ENCODE peak calls at places on chromosome 9, in nine cellular contexts. V is Caco-2, M is left ventricle myocardium inferior, Q is BJ, L is right lobe of liver, C is cardiac muscle cell, O is endodermal cell, F is psoas muscle, T is kidney. G is an unnamed sample.

GRCh38 chr9:131432050-131432449 is 38.2 kb downstream of the PRRC2B start:
- DNase-seq in O (no peak), F (no peak), T (no peak), L (no peak), Q (no peak), C (no peak), M (no peak), V (no peak), G (no peak)

GRCh38 chr9:125744616-125745387 is 2.4 kb upstream of the PBX3 start:
- DNase-seq in T (no peak), L (no peak), Q (peak; percentile 74), C (no peak), V (no peak), M (no peak), O (no peak), F (no peak), G (no peak)

GRCh38 chr9:103757062-103757461 is 337.0 kb upstream of the SMC2 start:
- DNase-seq in M (no peak), Q (no peak), L (no peak), O (peak; percentile 54), T (no peak), F (no peak), V (no peak), C (no peak), G (no peak)

GRCh38 chr9:15329539-15330109 is 22.6 kb upstream of the TTC39B start:
- DNase-seq in Q (no peak), F (no peak), O (no peak), V (peak; percentile 29), M (no peak), L (no peak), C (no peak), T (no peak), G (no peak)

GRCh38 chr9:76159288-76159926 is 234.8 kb downstream of the RFK start:
- DNase-seq in Q (no peak), M (no peak), O (no peak), F (no peak), C (no peak), L (no peak), V (no peak), T (no peak), G (no peak)

GRCh38 chr9:134770972-134771971 is 109.3 kb upstream of the FCN2 start:
- DNase-seq in T (no peak), O (no peak), V (no peak), M (peak; percentile 48), F (no peak), L (no peak), Q (no peak), C (no peak), G (no peak)

GRCh38 chr9:20041717-20042116 is 252.9 kb upstream of the SLC24A2 start:
- DNase-seq in Q (no peak), O (no peak), C (peak; percentile 11), L (no peak), V (no peak), M (no peak), F (no peak), T (no peak), G (no peak)

GRCh38 chr9:113511856-113512761 is 48.6 kb downstream of the RGS3 start:
- DNase-seq in C (no peak), T (no peak), Q (no peak), F (no peak), M (no peak), V (no peak), O (no peak), L (no peak), G (no peak)

GRCh38 chr9:80797841-80798688 is 891.3 kb downstream of the TLE1 start:
- DNase-seq in F (no peak), O (no peak), M (peak; percentile 31), C (no peak), V (no peak), T (no peak), L (no peak), Q (peak; percentile 5), G (no peak)

GRCh38 chr9:98365227-98365669 is 109.8 kb upstream of the TBC1D2 start:
- DNase-seq in M (no peak), C (no peak), L (no peak), T (no peak), F (no peak), V (peak; percentile 27), Q (no peak), O (peak; percentile 77), G (no peak)

GRCh38 chr9:132069046-132069898 is 10.4 kb downstream of the MED27 start:
- DNase-seq in L (no peak), F (no peak), O (no peak), V (no peak), Q (peak; percentile 35), C (no peak), T (no peak), M (no peak), G (no peak)

GRCh38 chr9:91589101-91589553 is 165.5 kb upstream of the NFIL3 start:
- DNase-seq in F (no peak), Q (no peak), M (peak; percentile 35), C (no peak), L (no peak), O (no peak), V (no peak), T (no peak), G (no peak)

GRCh38 chr9:129362287-129363098 is 184.4 kb upstream of the IER5L start:
- DNase-seq in C (no peak), M (no peak), T (peak; percentile 83), Q (no peak), V (peak; percentile 72), O (no peak), F (no peak), L (peak; percentile 44), G (no peak)

GRCh38 chr9:121645003-121645402 is 6.4 kb upstream of the DAB2IP start:
- DNase-seq in V (no peak), Q (no peak), M (no peak), O (no peak), T (no peak), L (no peak), C (no peak), F (no peak), G (no peak)

GRCh38 chr9:69253057-69253456 is 72.0 kb upstream of the ENTREP1 start:
- DNase-seq in V (no peak), T (no peak), F (no peak), Q (peak; percentile 9), M (no peak), O (no peak), C (no peak), L (no peak), G (no peak)

GRCh38 chr9:69248005-69248404 is 73.9 kb downstream of the TJP2 start:
- DNase-seq in M (no peak), C (no peak), L (no peak), T (no peak), F (no peak), O (no peak), Q (no peak), V (no peak), G (no peak)

GRCh38 chr9:69252436-69252835 is 72.6 kb upstream of the ENTREP1 start:
- DNase-seq in L (no peak), F (no peak), T (no peak), V (no peak), C (no peak), Q (no peak), M (no peak), O (no peak), G (no peak)

GRCh38 chr9:69249337-69249736 is 75.3 kb downstream of the TJP2 start:
- DNase-seq in M (no peak), V (no peak), C (no peak), L (no peak), O (no peak), Q (no peak), T (no peak), F (peak; percentile 12), G (no peak)

GRCh38 chr9:69250681-69251080 is 74.3 kb upstream of the ENTREP1 start:
- DNase-seq in O (no peak), V (no peak), C (no peak), M (no peak), Q (no peak), F (no peak), T (no peak), L (no peak), G (no peak)
- H3K36me3 ChIP-seq in O (peaks cover 20% of the 10 kb centered on the region), V (no peaks in the 10 kb centered on the region), C (peaks cover 69% of the 10 kb centered on the region), M (peaks cover 88% of the 10 kb centered on the region), Q (peaks cover 9% of the 10 kb centered on the region), F (no peaks in the 10 kb centered on the region), T (peaks cover 37% of the 10 kb centered on the region), L (peaks cover 9% of the 10 kb centered on the region), G (no peaks in the 10 kb centered on the region)

GRCh38 chr9:763692-764091 is 77.8 kb upstream of the DMRT1 start:
- DNase-seq in O (no peak), V (no peak), M (no peak), C (no peak), Q (no peak), L (no peak), F (no peak), T (no peak), G (no peak)

GRCh38 chr9:762217-762616 is 79.3 kb upstream of the DMRT1 start:
- DNase-seq in M (no peak), C (no peak), V (no peak), T (no peak), Q (no peak), O (no peak), F (no peak), L (no peak), G (no peak)

GRCh38 chr9:764986-765385 is 76.5 kb upstream of the DMRT1 start:
- DNase-seq in O (peak; percentile 44), M (no peak), C (no peak), F (no peak), L (no peak), T (no peak), V (no peak), Q (no peak), G (no peak)

GRCh38 chr9:761793-762190 is 79.7 kb upstream of the DMRT1 start:
- DNase-seq in T (no peak), L (no peak), C (no peak), F (no peak), O (no peak), V (no peak), Q (no peak), M (no peak), G (no peak)

DNA sequence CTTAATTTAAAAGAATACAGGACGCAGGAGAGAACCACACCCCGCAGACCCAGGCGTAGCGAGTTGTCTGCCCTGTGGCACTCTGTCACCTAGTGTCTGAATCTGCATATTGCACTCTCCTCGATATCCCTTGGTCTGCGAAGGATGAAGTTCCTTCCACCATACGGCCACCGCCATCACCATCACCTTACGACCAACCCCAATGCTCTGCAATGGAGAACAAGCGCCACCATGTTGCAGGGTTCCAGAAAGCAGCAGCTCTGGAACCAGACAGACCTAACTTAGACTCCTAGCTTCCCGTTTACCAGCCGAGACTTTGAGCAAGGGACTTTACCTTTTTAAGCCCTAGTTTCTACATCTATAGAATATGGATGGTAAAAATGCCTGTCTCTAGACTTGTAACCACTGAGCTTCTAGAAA is 77.4 kb upstream of the DMRT1 start:
- DNase-seq in Q (no peak), F (peak; percentile 41), C (peak; percentile 69), M (peak; percentile 57), T (no peak), L (no peak), V (peak; percentile 79), O (peak; percentile 92), G (peak; percentile 85)
- TF ChIP-seq CTCF in Q (peak; percentile 85), F (peak; percentile 97), C (peak; percentile 67), M (peak; percentile 98), T (peak; percentile 85), L (peak; percentile 89), V (peak; percentile 61), O (peak; percentile 91), G (peak; percentile 73)

GRCh38 chr9:89445135-89445797 is 52.6 kb downstream of the SEMA4D start:
- DNase-seq in V (no peak), F (no peak), O (no peak), Q (no peak), M (no peak), T (peak; percentile 16), L (peak; percentile 18), C (no peak), G (no peak)
- H3K4me3 ChIP-seq in V (no peak overlapping the region), F (no peak overlapping the region), O (no peak overlapping the region), Q (no peak overlapping the region), M (no peak overlapping the region), T (no peak overlapping the region), L (no peak overlapping the region), C (no peak overlapping the region), G (no peak overlapping the region)

GRCh38 chr9:108780949-108781734 is 74.6 kb downstream of the ACTL7B start:
- DNase-seq in C (no peak), M (no peak), L (no peak), Q (no peak), O (no peak), V (no peak), T (no peak), F (no peak), G (no peak)
- H3K36me3 ChIP-seq in C (no peaks in the 10 kb centered on the region), M (no peaks in the 10 kb centered on the region), L (no peaks in the 10 kb centered on the region), Q (no peaks in the 10 kb centered on the region), O (no peaks in the 10 kb centered on the region), V (no peaks in the 10 kb centered on the region), T (no peaks in the 10 kb centered on the region), F (no peaks in the 10 kb centered on the region), G (no peaks in the 10 kb centered on the region)

G was measured in Peyer's patch.